ENCODE peak calls at places on chromosomes 5 and 9, in eight cellular contexts. C is SJSA1, D is astrocyte of the spinal cord, T is GM06990, K is BJ, X is mesendoderm, R is fibroblast of mammary gland, Y is upper lobe of left lung. V is an unnamed sample.

GRCh38 chr9:81626511-81626910 is 62.8 kb downstream of the TLE1 start:
- DNase-seq in C (no peak), D (no peak), T (no peak), K (no peak), X (peak), R (peak), Y (no peak), V (peak)

GRCh38 chr9:70093095-70093494 is 49.4 kb downstream of the MAMDC2 start:
- DNase-seq in C (no peak), D (no peak), T (no peak), K (no peak), X (no peak), R (no peak), Y (no peak), V (no peak)

GRCh38 chr5:178998441-178998840 is 3.3 kb upstream of the GRM6 start:
- DNase-seq in C (no peak), D (no peak), T (no peak), K (no peak), X (no peak), R (no peak), Y (no peak), V (no peak)

GRCh38 chr5:116494784-116495480 is 79.7 kb downstream of the SEMA6A start:
- DNase-seq in C (no peak), D (no peak), T (no peak), K (no peak), X (no peak), R (no peak), Y (no peak), V (no peak)

GRCh38 chr9:93427655-93428379 is 23.7 kb upstream of the FAM120A start:
- DNase-seq in C (no peak), D (no peak), T (no peak), K (no peak), X (peak), R (no peak), Y (peak), V (no peak)

GRCh38 chr9:68426755-68427154 is 70.3 kb downstream of the PGM5 start:
- DNase-seq in C (no peak), D (no peak), T (no peak), K (no peak), X (no peak), R (no peak), Y (no peak), V (no peak)

GRCh38 chr5:100791376-100791775 is 111.7 kb downstream of the ST8SIA4 start:
- DNase-seq in C (no peak), D (no peak), T (no peak), K (no peak), X (no peak), R (no peak), Y (no peak), V (no peak)

GRCh38 chr5:6705088-6705487 is 8.1 kb upstream of the TENT4A start:
- DNase-seq in C (peak), D (no peak), T (peak), K (no peak), X (no peak), R (no peak), Y (no peak), V (no peak)

GRCh38 chr9:12640021-12640587 is 53.1 kb upstream of the TYRP1 start:
- DNase-seq in C (no peak), D (peak), T (no peak), K (peak), X (peak), R (peak), Y (no peak), V (peak)

GRCh38 chr5:150107909-150108447 is 21.6 kb upstream of the CSF1R start:
- DNase-seq in C (no peak), D (no peak), T (no peak), K (peak), X (peak), R (peak), Y (no peak), V (peak)

GRCh38 chr9:83281306-83282255 is 218.6 kb upstream of the RASEF start:
- DNase-seq in C (no peak), D (peak), T (no peak), K (peak), X (peak), R (peak), Y (peak), V (peak)

GRCh38 chr9:7392161-7392560 is 407.4 kb downstream of the DMAC1 start:
- DNase-seq in C (no peak), D (no peak), T (no peak), K (no peak), X (no peak), R (no peak), Y (no peak), V (no peak)

GRCh38 chr9:130042406-130042930 is 521 bp downstream of the FNBP1 start:
- DNase-seq in C (no peak), D (no peak), T (no peak), K (no peak), X (no peak), R (no peak), Y (peak), V (no peak)

GRCh38 chr5:42547146-42547545 is 123.9 kb downstream of the GHR start:
- DNase-seq in C (no peak), D (peak), T (no peak), K (no peak), X (no peak), R (peak), Y (no peak), V (peak)

GRCh38 chr9:93364734-93365426 is 86.6 kb upstream of the FAM120A start:
- DNase-seq in C (no peak), D (no peak), T (no peak), K (no peak), X (no peak), R (no peak), Y (no peak), V (no peak)

GRCh38 chr9:107375651-107376369 is 92.7 kb downstream of the RAD23B start:
- DNase-seq in C (no peak), D (no peak), T (no peak), K (no peak), X (peak), R (peak), Y (no peak), V (no peak)

GRCh38 chr9:128216781-128217553 is 13.8 kb downstream of the DNM1 start:
- DNase-seq in C (no peak), D (no peak), T (no peak), K (no peak), X (no peak), R (no peak), Y (no peak), V (peak)

GRCh38 chr9:124270504-124271335 is 13.0 kb downstream of the NEK6 start:
- DNase-seq in C (no peak), D (no peak), T (no peak), K (no peak), X (no peak), R (no peak), Y (peak), V (no peak)

GRCh38 chr9:84846501-84847323 is 177.2 kb downstream of the NTRK2 start:
- DNase-seq in C (no peak), D (no peak), T (no peak), K (no peak), X (no peak), R (no peak), Y (no peak), V (no peak)

GRCh38 chr5:138370537-138370936 is 18.1 kb downstream of the KDM3B start:
- DNase-seq in C (no peak), D (no peak), T (no peak), K (no peak), X (no peak), R (peak), Y (no peak), V (peak)

GRCh38 chr9:18394847-18395355 is 79.1 kb upstream of the ADAMTSL1 start:
- DNase-seq in C (no peak), D (no peak), T (no peak), K (no peak), X (no peak), R (no peak), Y (no peak), V (no peak)

GRCh38 chr5:87190687-87191086 is 77.0 kb upstream of the RASA1 start:
- DNase-seq in C (no peak), D (no peak), T (no peak), K (no peak), X (no peak), R (no peak), Y (no peak), V (no peak)

GRCh38 chr5:113067635-113068344 is 91.2 kb downstream of the DCP2 start:
- DNase-seq in C (peak), D (no peak), T (no peak), K (no peak), X (no peak), R (no peak), Y (no peak), V (no peak)

GRCh38 chr9:38008168-38009034 is 60.6 kb downstream of the SHB start:
- DNase-seq in C (peak), D (peak), T (peak), K (peak), X (peak), R (peak), Y (peak), V (peak)

GRCh38 chr9:75102177-75102790 is 14.0 kb downstream of the OSTF1 start:
- DNase-seq in C (no peak), D (no peak), T (no peak), K (no peak), X (no peak), R (no peak), Y (no peak), V (no peak)

GRCh38 chr9:34322899-34323591 is 6.0 kb downstream of the KIF24 start:
- DNase-seq in C (no peak), D (no peak), T (no peak), K (no peak), X (no peak), R (no peak), Y (no peak), V (no peak)

GRCh38 chr9:16309350-16310271 is 560.9 kb downstream of the BNC2 start:
- DNase-seq in C (no peak), D (peak), T (no peak), K (no peak), X (no peak), R (peak), Y (no peak), V (peak)

GRCh38 chr5:171579849-171580505 is 160.5 kb downstream of the FGF18 start:
- DNase-seq in C (peak), D (no peak), T (no peak), K (no peak), X (no peak), R (peak), Y (no peak), V (no peak)

GRCh38 chr5:17388717-17389116 is 109.3 kb upstream of the TAF11L2 start:
- DNase-seq in C (no peak), D (no peak), T (no peak), K (no peak), X (no peak), R (no peak), Y (no peak), V (no peak)

GRCh38 chr9:133089271-133089671 is 27.5 kb downstream of the CEL start:
- DNase-seq in C (no peak), D (no peak), T (no peak), K (no peak), X (peak), R (peak), Y (no peak), V (no peak)

GRCh38 chr5:80238778-80239679 is 16.8 kb downstream of the SERINC5 start:
- DNase-seq in C (no peak), D (peak), T (no peak), K (no peak), X (no peak), R (peak), Y (peak), V (peak)

GRCh38 chr5:176644294-176644693 is 3.0 kb upstream of the TSPAN17 start:
- DNase-seq in C (no peak), D (no peak), T (no peak), K (no peak), X (no peak), R (no peak), Y (no peak), V (no peak)

GRCh38 chr5:143646961-143647360 is 165.0 kb upstream of the HMHB1 start:
- DNase-seq in C (peak), D (no peak), T (no peak), K (no peak), X (no peak), R (no peak), Y (no peak), V (no peak)
- H3K4me3 ChIP-seq in C (no peak), D (no peak), T (no peak), K (no peak), X (no peak), R (no peak), Y (no peak), V (no peak)

DNA sequence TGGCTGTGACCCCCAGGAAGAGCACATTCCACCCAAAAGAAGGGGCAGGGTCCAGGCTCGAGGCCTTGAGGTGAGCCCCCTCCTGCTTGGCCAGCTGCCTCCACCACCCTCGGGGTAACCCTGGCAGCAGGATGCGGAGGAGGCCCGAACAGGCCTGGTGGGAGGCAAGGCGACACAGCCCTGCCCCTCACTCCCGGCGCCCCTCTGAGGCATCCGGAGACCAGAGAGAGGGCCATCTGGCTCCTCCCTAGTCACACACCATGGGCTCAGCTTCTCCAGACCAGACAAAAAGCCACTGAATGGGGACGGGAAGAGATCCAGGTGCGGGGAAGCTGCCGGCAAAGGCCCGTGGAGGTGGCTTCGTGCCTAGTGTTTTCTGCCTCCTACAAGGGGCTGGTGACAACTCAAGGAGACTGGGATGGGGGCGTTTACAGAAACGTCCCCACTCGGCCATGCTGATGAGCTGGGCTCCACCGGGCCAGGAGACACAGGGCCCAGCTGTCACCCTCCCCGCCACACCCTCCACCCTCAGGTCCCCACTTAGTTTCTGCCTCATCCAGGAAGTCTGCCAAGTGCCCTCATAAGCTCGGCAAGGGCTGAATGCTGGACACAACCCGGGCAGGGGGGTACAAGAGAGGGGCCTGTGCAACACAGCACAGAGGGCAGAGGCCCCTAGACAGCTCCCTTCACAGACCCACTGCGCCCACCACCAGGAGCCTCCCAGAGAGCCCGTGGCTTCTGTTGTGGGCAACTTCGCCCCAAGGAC is 41.9 kb downstream of the NACC2 start:
- DNase-seq in C (no peak), D (peak), T (no peak), K (no peak), X (peak), R (no peak), Y (no peak), V (peak)
- H3K4me3 ChIP-seq in C (peak), D (no peak), T (no peak), K (no peak), X (no peak), R (no peak), Y (peak), V (peak)

GRCh38 chr5:50440651-50441478 is at the start of gene EMB:
- DNase-seq in C (no peak), D (peak), T (peak), K (no peak), X (peak), R (peak), Y (peak), V (peak)

GRCh38 chr5:50439221-50439620 is 1.9 kb downstream of the EMB start:
- DNase-seq in C (no peak), D (no peak), T (no peak), K (no peak), X (no peak), R (no peak), Y (no peak), V (no peak)

GRCh38 chr5:50447228-50447627 is 6.1 kb upstream of the EMB start:
- DNase-seq in C (no peak), D (no peak), T (no peak), K (no peak), X (no peak), R (no peak), Y (no peak), V (no peak)

GRCh38 chr5:50445281-50445949 is 4.3 kb upstream of the EMB start:
- DNase-seq in C (no peak), D (no peak), T (peak), K (no peak), X (no peak), R (no peak), Y (no peak), V (no peak)

DNA sequence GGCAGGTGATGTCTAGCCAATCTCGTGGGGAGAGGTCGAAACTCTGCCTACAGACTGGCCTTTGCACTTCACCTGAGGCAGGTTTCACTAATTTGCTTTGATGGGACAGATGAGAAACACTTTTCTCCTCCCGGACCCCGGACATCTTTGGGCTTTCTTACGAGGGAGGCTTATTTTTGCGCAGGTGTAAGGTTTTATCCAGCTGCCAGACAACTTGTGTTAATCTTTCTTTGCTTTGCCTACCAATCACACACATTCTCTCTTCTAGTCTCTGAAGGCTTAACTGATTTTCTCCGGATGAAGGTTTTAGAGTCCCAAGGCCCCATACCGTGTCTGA is 359 bp upstream of the EMB start:
- DNase-seq in C (no peak), D (peak), T (no peak), K (no peak), X (no peak), R (no peak), Y (no peak), V (no peak)
- H3K4me3 ChIP-seq in C (no peak), D (peak), T (peak), K (peak), X (no peak), R (peak), Y (peak), V (peak)

DNA sequence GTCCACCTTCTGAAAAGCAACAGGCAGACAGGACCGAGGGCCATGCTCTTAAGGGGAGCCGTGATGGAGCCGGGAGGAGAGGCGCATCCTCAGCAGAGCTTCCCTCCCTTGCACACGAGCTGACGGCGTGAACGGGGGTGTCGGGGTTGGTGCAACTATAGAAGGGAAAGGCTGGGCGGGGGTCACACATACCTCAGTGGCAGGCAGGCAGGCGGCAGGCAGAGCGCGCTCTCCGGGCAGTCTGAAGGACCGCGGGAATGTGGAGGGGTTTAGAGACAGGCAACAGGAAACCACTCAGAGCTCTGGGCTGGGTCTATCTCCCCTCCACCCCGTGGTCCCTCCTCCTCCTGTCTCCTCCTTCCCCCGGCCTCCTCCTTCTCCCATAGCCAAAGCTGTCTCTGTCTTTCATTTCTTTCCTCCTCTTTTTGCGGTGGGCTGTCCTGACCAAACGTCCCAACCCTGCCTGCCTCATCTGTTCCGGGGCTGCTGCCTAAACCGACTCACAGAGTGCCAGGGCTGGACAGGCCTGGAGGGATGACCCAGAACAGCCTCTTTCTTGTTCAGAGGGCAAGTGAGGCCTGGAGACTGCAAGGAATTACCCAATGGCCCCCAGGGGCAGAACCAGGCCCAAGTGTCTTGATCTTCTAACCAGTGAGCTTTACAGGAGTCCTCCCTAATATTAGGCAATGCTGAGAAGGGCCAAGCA is at the start of gene SPARC:
- DNase-seq in C (peak), D (peak), T (peak), K (peak), X (peak), R (peak), Y (peak), V (peak)
- H3K4me3 ChIP-seq in C (peak), D (peak), T (peak), K (peak), X (peak), R (peak), Y (peak), V (peak)